ENCODE peak calls at places on chromosome 17, in five cellular contexts. One of them, this sample, is unnamed.

GRCh38 chr17:33858121-33858520 is 397.0 kb upstream of the CCL2 start:
- DNase-seq in heart left ventricle: no peak
- DNase-seq in tibial nerve: no peak
- DNase-seq in upper lobe of right lung: no peak
- DNase-seq in neuronal stem cell: no peak
- DNase-seq in this sample: no peak

GRCh38 chr17:71757156-71757555 is 363.7 kb upstream of the SOX9 start:
- DNase-seq in heart left ventricle: no peak
- DNase-seq in tibial nerve: no peak
- DNase-seq in upper lobe of right lung: no peak
- DNase-seq in neuronal stem cell: no peak
- DNase-seq in this sample: no peak

GRCh38 chr17:55288356-55289105 is 23.8 kb downstream of the HLF start:
- DNase-seq in heart left ventricle: no peak
- DNase-seq in tibial nerve: no peak
- DNase-seq in upper lobe of right lung: no peak
- DNase-seq in neuronal stem cell: no peak
- DNase-seq in this sample: no peak

GRCh38 chr17:5619088-5619740 is 34.9 kb upstream of the NLRP1 start:
- DNase-seq in heart left ventricle: no peak
- DNase-seq in tibial nerve: no peak
- DNase-seq in upper lobe of right lung: no peak
- DNase-seq in neuronal stem cell: no peak
- DNase-seq in this sample: no peak

GRCh38 chr17:28527859-28528258 is 21.7 kb downstream of the FOXN1 start:
- DNase-seq in heart left ventricle: no peak
- DNase-seq in tibial nerve: no peak
- DNase-seq in upper lobe of right lung: peak
- DNase-seq in neuronal stem cell: no peak
- DNase-seq in this sample: no peak

GRCh38 chr17:21039839-21040575 is 2.8 kb downstream of the USP22 start:
- DNase-seq in heart left ventricle: no peak
- DNase-seq in tibial nerve: no peak
- DNase-seq in upper lobe of right lung: no peak
- DNase-seq in neuronal stem cell: no peak
- DNase-seq in this sample: no peak

GRCh38 chr17:63452091-63452978 is 6.2 kb upstream of the CYB561 start:
- DNase-seq in heart left ventricle: no peak
- DNase-seq in tibial nerve: no peak
- DNase-seq in upper lobe of right lung: no peak
- DNase-seq in neuronal stem cell: no peak
- DNase-seq in this sample: no peak

GRCh38 chr17:42282478-42283080 is 5.7 kb upstream of the STAT5A start:
- DNase-seq in heart left ventricle: no peak
- DNase-seq in tibial nerve: no peak
- DNase-seq in upper lobe of right lung: peak
- DNase-seq in neuronal stem cell: no peak
- DNase-seq in this sample: no peak

GRCh38 chr17:70059076-70059475 is 15.9 kb upstream of the KCNJ16 start:
- DNase-seq in heart left ventricle: no peak
- DNase-seq in tibial nerve: no peak
- DNase-seq in upper lobe of right lung: no peak
- DNase-seq in neuronal stem cell: no peak
- DNase-seq in this sample: no peak

GRCh38 chr17:8674344-8675305 is 44.1 kb upstream of the MYH10 start:
- DNase-seq in heart left ventricle: peak
- DNase-seq in tibial nerve: no peak
- DNase-seq in upper lobe of right lung: peak
- DNase-seq in neuronal stem cell: no peak
- DNase-seq in this sample: no peak

GRCh38 chr17:42514867-42515266 is 21.2 kb upstream of the NAGLU start:
- DNase-seq in heart left ventricle: no peak
- DNase-seq in tibial nerve: no peak
- DNase-seq in upper lobe of right lung: peak
- DNase-seq in neuronal stem cell: no peak
- DNase-seq in this sample: no peak

GRCh38 chr17:10172241-10172741 is 26.1 kb downstream of the GAS7 start:
- DNase-seq in heart left ventricle: no peak
- DNase-seq in tibial nerve: no peak
- DNase-seq in upper lobe of right lung: no peak
- DNase-seq in neuronal stem cell: no peak
- DNase-seq in this sample: no peak

GRCh38 chr17:27318228-27318627 is 24.3 kb downstream of the WSB1 start:
- DNase-seq in heart left ventricle: no peak
- DNase-seq in tibial nerve: no peak
- DNase-seq in upper lobe of right lung: no peak
- DNase-seq in neuronal stem cell: no peak
- DNase-seq in this sample: no peak

GRCh38 chr17:19461139-19461538 is 50.1 kb downstream of the RNF112 start:
- DNase-seq in heart left ventricle: no peak
- DNase-seq in tibial nerve: no peak
- DNase-seq in upper lobe of right lung: no peak
- DNase-seq in neuronal stem cell: no peak
- DNase-seq in this sample: no peak

GRCh38 chr17:36072431-36073121 is 8.5 kb downstream of the CCL18 start:
- DNase-seq in heart left ventricle: peak
- DNase-seq in tibial nerve: peak
- DNase-seq in upper lobe of right lung: peak
- DNase-seq in neuronal stem cell: peak
- DNase-seq in this sample: no peak

GRCh38 chr17:42618442-42619150 is 9.1 kb downstream of the TUBG1 start:
- DNase-seq in heart left ventricle: peak
- DNase-seq in tibial nerve: no peak
- DNase-seq in upper lobe of right lung: no peak
- DNase-seq in neuronal stem cell: no peak
- DNase-seq in this sample: peak

GRCh38 chr17:15493031-15493750 is 25.8 kb upstream of the CDRT4 start:
- DNase-seq in heart left ventricle: no peak
- DNase-seq in tibial nerve: no peak
- DNase-seq in upper lobe of right lung: no peak
- DNase-seq in neuronal stem cell: no peak
- DNase-seq in this sample: no peak

GRCh38 chr17:4533522-4534502 is 21.4 kb downstream of the MYBBP1A start:
- DNase-seq in heart left ventricle: no peak
- DNase-seq in tibial nerve: no peak
- DNase-seq in upper lobe of right lung: no peak
- DNase-seq in neuronal stem cell: no peak
- DNase-seq in this sample: no peak

GRCh38 chr17:19948100-19948943 is 29.3 kb downstream of the AKAP10 start:
- DNase-seq in heart left ventricle: no peak
- DNase-seq in tibial nerve: no peak
- DNase-seq in upper lobe of right lung: no peak
- DNase-seq in neuronal stem cell: no peak
- DNase-seq in this sample: no peak

GRCh38 chr17:17406225-17406624 is 70.6 kb upstream of the MED9 start:
- DNase-seq in heart left ventricle: no peak
- DNase-seq in tibial nerve: peak
- DNase-seq in upper lobe of right lung: peak
- DNase-seq in neuronal stem cell: no peak
- DNase-seq in this sample: no peak

GRCh38 chr17:38403491-38403890 is 24.8 kb upstream of the ARHGAP23 start:
- DNase-seq in heart left ventricle: no peak
- DNase-seq in tibial nerve: no peak
- DNase-seq in upper lobe of right lung: no peak
- DNase-seq in neuronal stem cell: no peak
- DNase-seq in this sample: no peak

GRCh38 chr17:43334744-43335400 is 63.9 kb upstream of the ARL4D start:
- DNase-seq in heart left ventricle: no peak
- DNase-seq in tibial nerve: no peak
- DNase-seq in upper lobe of right lung: no peak
- DNase-seq in neuronal stem cell: no peak
- DNase-seq in this sample: no peak

GRCh38 chr17:61366076-61366714 is 33.4 kb upstream of the TBX2 start:
- DNase-seq in heart left ventricle: no peak
- DNase-seq in tibial nerve: no peak
- DNase-seq in upper lobe of right lung: no peak
- DNase-seq in neuronal stem cell: no peak
- DNase-seq in this sample: no peak

GRCh38 chr17:65690626-65691310 is 129.3 kb upstream of the AXIN2 start:
- DNase-seq in heart left ventricle: no peak
- DNase-seq in tibial nerve: no peak
- DNase-seq in upper lobe of right lung: no peak
- DNase-seq in neuronal stem cell: no peak
- DNase-seq in this sample: no peak

GRCh38 chr17:17343896-17344506 is 40.8 kb downstream of the NT5M start:
- DNase-seq in heart left ventricle: peak
- DNase-seq in tibial nerve: no peak
- DNase-seq in upper lobe of right lung: peak
- DNase-seq in neuronal stem cell: no peak
- DNase-seq in this sample: no peak

GRCh38 chr17:82697808-82698064 is 762 bp downstream of the RAB40B start:
- DNase-seq in heart left ventricle: no peak
- DNase-seq in tibial nerve: no peak
- DNase-seq in upper lobe of right lung: no peak
- DNase-seq in neuronal stem cell: no peak
- DNase-seq in this sample: no peak

GRCh38 chr17:82698974-82699442 is 510 bp upstream of the RAB40B start:
- DNase-seq in heart left ventricle: no peak
- DNase-seq in tibial nerve: no peak
- DNase-seq in upper lobe of right lung: no peak
- DNase-seq in neuronal stem cell: peak
- DNase-seq in this sample: no peak

GRCh38 chr17:82696916-82697807 is 1.3 kb downstream of the RAB40B start:
- DNase-seq in heart left ventricle: peak
- DNase-seq in tibial nerve: no peak
- DNase-seq in upper lobe of right lung: no peak
- DNase-seq in neuronal stem cell: no peak
- DNase-seq in this sample: no peak

GRCh38 chr17:82698065-82698973 is at the start of gene RAB40B:
- DNase-seq in heart left ventricle: peak
- DNase-seq in tibial nerve: peak
- DNase-seq in upper lobe of right lung: peak
- DNase-seq in neuronal stem cell: peak
- DNase-seq in this sample: peak

GRCh38 chr17:82699551-82699950 is 1.1 kb upstream of the RAB40B start:
- DNase-seq in heart left ventricle: no peak
- DNase-seq in tibial nerve: no peak
- DNase-seq in upper lobe of right lung: no peak
- DNase-seq in neuronal stem cell: no peak
- DNase-seq in this sample: no peak
- H3K27ac ChIP-seq in heart left ventricle: no peak
- H3K27ac ChIP-seq in tibial nerve: no peak
- H3K27ac ChIP-seq in upper lobe of right lung: no peak
- H3K27ac ChIP-seq in neuronal stem cell: no peak
- H3K27ac ChIP-seq in this sample: no peak

GRCh38 chr17:35019386-35020179 is 39.3 kb downstream of the LIG3 start:
- DNase-seq in heart left ventricle: no peak
- DNase-seq in tibial nerve: no peak
- DNase-seq in upper lobe of right lung: no peak
- DNase-seq in neuronal stem cell: no peak
- DNase-seq in this sample: no peak

GRCh38 chr17:35021520-35022380 is 41.4 kb downstream of the LIG3 start:
- DNase-seq in heart left ventricle: no peak
- DNase-seq in tibial nerve: no peak
- DNase-seq in upper lobe of right lung: no peak
- DNase-seq in neuronal stem cell: no peak
- DNase-seq in this sample: no peak

GRCh38 chr17:35023538-35023937 is 40.0 kb downstream of the RFFL start:
- DNase-seq in heart left ventricle: no peak
- DNase-seq in tibial nerve: no peak
- DNase-seq in upper lobe of right lung: no peak
- DNase-seq in neuronal stem cell: no peak
- DNase-seq in this sample: peak

GRCh38 chr17:35025541-35025940 is 38.0 kb downstream of the RFFL start:
- DNase-seq in heart left ventricle: no peak
- DNase-seq in tibial nerve: no peak
- DNase-seq in upper lobe of right lung: no peak
- DNase-seq in neuronal stem cell: no peak
- DNase-seq in this sample: no peak

DNA sequence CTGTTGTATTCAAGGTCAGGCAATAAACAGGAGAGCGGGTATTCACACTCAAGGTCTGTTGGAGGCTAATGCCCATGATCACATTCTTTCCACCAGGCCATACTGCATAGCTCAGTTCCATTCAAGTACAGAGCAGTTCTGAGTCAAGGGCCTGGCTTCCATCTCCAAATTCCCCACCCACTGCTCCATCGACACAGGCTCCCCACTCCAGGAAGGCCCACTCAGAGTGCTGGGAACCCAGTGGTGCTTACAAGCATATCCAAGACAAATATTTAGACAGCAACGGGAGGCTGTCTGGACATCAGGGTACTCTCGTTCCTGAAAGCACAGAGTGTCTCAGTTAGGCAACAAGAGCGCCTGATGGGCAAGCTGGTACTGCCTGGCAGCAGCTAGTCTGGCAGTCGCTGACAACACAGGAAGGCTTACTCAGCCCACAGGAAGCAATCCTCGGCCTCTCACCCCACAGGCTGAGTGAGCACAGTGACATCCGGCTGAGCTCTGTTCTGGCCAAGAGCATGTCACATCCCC is 40.9 kb downstream of the RFFL start:
- DNase-seq in heart left ventricle: peak
- DNase-seq in tibial nerve: peak
- DNase-seq in upper lobe of right lung: peak
- DNase-seq in neuronal stem cell: no peak
- DNase-seq in this sample: no peak
- H3K27ac ChIP-seq in heart left ventricle: peak
- H3K27ac ChIP-seq in tibial nerve: peak
- H3K27ac ChIP-seq in upper lobe of right lung: peak
- H3K27ac ChIP-seq in neuronal stem cell: no peak
- H3K27ac ChIP-seq in this sample: peak

GRCh38 chr17:57522436-57523005 is 222.6 kb downstream of the CCDC182 start:
- DNase-seq in heart left ventricle: no peak
- DNase-seq in tibial nerve: no peak
- DNase-seq in upper lobe of right lung: no peak
- DNase-seq in neuronal stem cell: no peak
- DNase-seq in this sample: no peak
- H3K27ac ChIP-seq in heart left ventricle: peak
- H3K27ac ChIP-seq in tibial nerve: no peak
- H3K27ac ChIP-seq in upper lobe of right lung: no peak
- H3K27ac ChIP-seq in neuronal stem cell: no peak
- H3K27ac ChIP-seq in this sample: no peak

GRCh38 chr17:50346313-50347086 is 574 bp downstream of the XYLT2 start:
- DNase-seq in heart left ventricle: peak
- DNase-seq in tibial nerve: no peak
- DNase-seq in upper lobe of right lung: peak
- DNase-seq in neuronal stem cell: no peak
- DNase-seq in this sample: no peak
- H3K27ac ChIP-seq in heart left ventricle: peak
- H3K27ac ChIP-seq in tibial nerve: peak
- H3K27ac ChIP-seq in upper lobe of right lung: peak
- H3K27ac ChIP-seq in neuronal stem cell: peak
- H3K27ac ChIP-seq in this sample: peak